ENCODE peak calls at places on chromosome 19, in four cellular contexts. V is K562, T is SK-N-SH, E is H1. N is an unnamed sample.

GRCh38 chr19:22882797-22883196 is 50.7 kb downstream of the ZNF723 start:
- DNase-seq in E (no peak), V (no peak), T (peak; percentile 4), N (no peak)

GRCh38 chr19:18650468-18651001 is 13.7 kb downstream of the KLHL26 start:
- DNase-seq in E (no peak), V (peak; percentile 62), T (no peak), N (no peak)

GRCh38 chr19:29708553-29709439 is 6.3 kb downstream of the C19orf12 start:
- DNase-seq in T (no peak), V (no peak), E (no peak), N (no peak)

GRCh38 chr19:6333439-6333838 is at the start of gene ACER1:
- DNase-seq in V (no peak), T (no peak), E (no peak), N (no peak)

GRCh38 chr19:46821512-46822359 is 28.9 kb downstream of the AP2S1 start:
- DNase-seq in V (no peak), T (no peak), E (no peak), N (peak; percentile 26)

GRCh38 chr19:10001899-10002298 is 8.4 kb downstream of the COL5A3 start:
- DNase-seq in V (peak; percentile 54), E (no peak), T (no peak), N (peak; percentile 75)

GRCh38 chr19:3837332-3837731 is 31.5 kb downstream of the ZFR2 start:
- DNase-seq in T (no peak), V (no peak), E (no peak), N (no peak)

GRCh38 chr19:19817357-19817756 is 4.2 kb downstream of the ZNF506 start:
- DNase-seq in T (no peak), V (no peak), E (no peak), N (no peak)

GRCh38 chr19:32403291-32403995 is 2.1 kb upstream of the DPY19L3 start:
- DNase-seq in T (no peak), E (no peak), V (peak; percentile 23), N (no peak)

GRCh38 chr19:1340681-1341469 is 42.8 kb upstream of the NDUFS7 start:
- DNase-seq in E (no peak), T (no peak), V (no peak), N (no peak)

GRCh38 chr19:46488551-46488950 is 7.1 kb downstream of the PNMA8B start:
- DNase-seq in T (no peak), E (no peak), V (no peak), N (no peak)

GRCh38 chr19:55678121-55678671 is 3.2 kb downstream of the EPN1 start:
- DNase-seq in E (no peak), V (no peak), T (no peak), N (no peak)

GRCh38 chr19:39970424-39970673 is 616 bp upstream of the PSMC4 start:
- DNase-seq in T (no peak), E (no peak), V (no peak), N (no peak)

GRCh38 chr19:39969681-39970423 is 1.1 kb upstream of the PSMC4 start:
- DNase-seq in V (no peak), T (no peak), E (no peak), N (no peak)

GRCh38 chr19:39969266-39969665 is 1.7 kb upstream of the PSMC4 start:
- DNase-seq in V (no peak), T (no peak), E (no peak), N (no peak)

GRCh38 chr19:39970674-39971379 is at the start of gene PSMC4:
- DNase-seq in V (peak; percentile 95), E (peak; percentile 97), T (peak; percentile 96), N (peak; percentile 97)

GRCh38 chr19:39971380-39971841 is 446 bp downstream of the PSMC4 start:
- DNase-seq in E (no peak), V (peak; percentile 66), T (no peak), N (peak; percentile 17)
- TF ChIP-seq TEAD4 in E (no peak), V (no peak), T (no peak), N (no peak)

GRCh38 chr19:13492128-13492527 is 14.2 kb downstream of the CACNA1A start:
- DNase-seq in V (no peak), T (no peak), E (no peak), N (no peak)
- TF ChIP-seq TEAD4 in V (no peak), T (no peak), E (peak; percentile 24), N (no peak)

GRCh38 chr19:45099465-45100201 is 6.7 kb downstream of the PPP1R37 start:
- DNase-seq in E (no peak), T (no peak), V (no peak), N (no peak)
- TF ChIP-seq TEAD4 in E (no peak), T (no peak), V (no peak), N (no peak)

GRCh38 chr19:35206855-35207254 is 21.7 kb downstream of the FAM187B start:
- DNase-seq in E (no peak), T (no peak), V (no peak), N (no peak)

GRCh38 chr19:35204799-35205732 is 23.5 kb downstream of the FAM187B start:
- DNase-seq in E (no peak), T (no peak), V (no peak), N (no peak)

GRCh38 chr19:35205733-35206323 is 22.7 kb downstream of the FAM187B start:
- DNase-seq in T (no peak), E (no peak), V (no peak), N (no peak)

GRCh38 chr19:35207391-35207871 is 21.1 kb downstream of the FAM187B start:
- DNase-seq in V (no peak), E (no peak), T (no peak), N (no peak)

DNA sequence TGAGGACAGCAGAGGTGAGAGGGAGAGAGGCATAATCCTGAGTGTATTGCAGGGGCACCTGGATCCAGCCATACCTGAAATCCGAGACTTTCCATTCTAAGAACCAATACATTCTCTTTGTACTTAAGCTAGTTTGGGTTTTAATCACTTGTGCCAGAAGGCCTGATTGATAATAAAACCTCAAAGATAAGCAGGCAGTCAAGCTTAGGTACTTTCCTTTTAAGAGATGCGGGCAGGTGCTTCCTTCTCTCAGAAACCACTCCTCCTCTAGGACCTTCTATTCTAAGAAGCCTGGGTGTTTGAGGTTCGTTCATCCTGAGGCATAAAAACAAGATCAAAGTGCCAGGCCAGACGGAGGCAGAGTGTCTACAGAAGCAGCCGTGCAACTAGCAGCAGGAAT is 22.2 kb downstream of the FAM187B start:
- DNase-seq in V (no peak), E (no peak), T (no peak), N (no peak)
- TF ChIP-seq TEAD4 in V (no peak), E (no peak), T (no peak), N (no peak)

N was measured in WTC11.